ENCODE peak calls at places on chromosomes 12 and 14, in eight cellular contexts. Z, M, W, P, L, E, S and N are unnamed samples.

GRCh38 chr12:104215638-104216297 is at the start of gene TXNRD1:
- DNase-seq in Z (peak), W (no peak), L (peak), P (peak), S (peak), E (peak), M (peak), N (peak)

GRCh38 chr12:116125981-116126566 is 151.4 kb downstream of the MED13L start:
- DNase-seq in P (peak), W (no peak), L (peak), M (no peak), E (no peak), S (no peak), Z (no peak), N (no peak)

GRCh38 chr12:43226151-43226550 is 325.9 kb downstream of the ADAMTS20 start:
- DNase-seq in E (no peak), P (no peak), S (no peak), W (no peak), Z (no peak), M (no peak), L (no peak), N (no peak)

GRCh38 chr12:11624126-11624525 is 25.3 kb upstream of the ETV6 start:
- DNase-seq in Z (no peak), L (no peak), M (no peak), P (no peak), E (no peak), S (no peak), W (no peak), N (no peak)

GRCh38 chr14:68018598-68018997 is 199.0 kb downstream of the RAD51B start:
- DNase-seq in L (no peak), P (no peak), S (no peak), Z (no peak), E (no peak), M (no peak), W (no peak), N (no peak)

GRCh38 chr12:98544741-98545140 is 29.4 kb downstream of the TMPO start:
- DNase-seq in M (no peak), L (no peak), E (no peak), S (no peak), P (no peak), Z (no peak), W (no peak), N (no peak)

GRCh38 chr12:25594376-25594775 is 41.3 kb upstream of the LMNTD1 start:
- DNase-seq in W (no peak), S (no peak), Z (no peak), M (no peak), P (no peak), E (no peak), L (no peak), N (no peak)

GRCh38 chr14:58557242-58557641 is 80.5 kb upstream of the DACT1 start:
- DNase-seq in Z (no peak), L (no peak), P (no peak), S (no peak), M (no peak), E (no peak), W (no peak), N (no peak)

GRCh38 chr14:67820428-67820881 is 876 bp downstream of the RAD51B start:
- DNase-seq in E (no peak), S (no peak), L (peak), M (no peak), W (no peak), Z (no peak), P (peak), N (no peak)

GRCh38 chr14:65229431-65230286 is 127.3 kb upstream of the MAX start:
- DNase-seq in M (peak), W (no peak), L (no peak), E (peak), P (no peak), S (peak), Z (no peak), N (no peak)

GRCh38 chr12:3333583-3333982 is 157.4 kb upstream of the PRMT8 start:
- DNase-seq in L (no peak), S (no peak), M (peak), P (peak), Z (no peak), E (no peak), W (no peak), N (no peak)

GRCh38 chr12:94384030-94384429 is 75.6 kb downstream of the CEP83 start:
- DNase-seq in W (no peak), Z (no peak), E (no peak), M (no peak), L (no peak), S (no peak), P (no peak), N (no peak)

GRCh38 chr12:6632026-6632978 is 3.5 kb downstream of the LPAR5 start:
- DNase-seq in Z (peak), L (no peak), E (no peak), W (no peak), M (no peak), P (peak), S (no peak), N (peak)

GRCh38 chr14:58736606-58737005 is 98.8 kb downstream of the DACT1 start:
- DNase-seq in W (no peak), L (no peak), M (no peak), Z (no peak), P (no peak), S (no peak), E (no peak), N (no peak)